ENCODE peak calls at places on chromosomes 2 and 18, in five cellular contexts. E is head of caudate nucleus, J is posterior cingulate gyrus, G is right cardiac atrium, D is hippocampal formation. Z is an unnamed sample.

GRCh38 chr2:94622113-94622618 is 249.1 kb upstream of the TEKT4 start:
- DNase-seq in G (no peak), D (no peak), J (no peak), E (no peak), Z (no peak)

GRCh38 chr2:118232391-118233255 is 144.4 kb downstream of the INSIG2 start:
- DNase-seq in G (no peak), D (no peak), J (no peak), E (no peak), Z (no peak)

GRCh38 chr18:22417496-22418188 is at the start of gene CTAGE1:
- DNase-seq in G (no peak), D (no peak), J (no peak), E (no peak), Z (no peak)

GRCh38 chr2:55416826-55417568 is 2.7 kb downstream of the CCDC88A start:
- DNase-seq in D (no peak), E (no peak), J (no peak), G (no peak), Z (no peak)

GRCh38 chr2:150485871-150486538 is 1.5 kb downstream of the RND3 start:
- DNase-seq in G (peak), E (peak), D (peak), J (peak), Z (no peak)

GRCh38 chr18:63213331-63213900 is 106.2 kb downstream of the BCL2 start:
- DNase-seq in J (no peak), D (no peak), G (no peak), E (no peak), Z (no peak)

GRCh38 chr2:17557596-17557995 is 17.1 kb downstream of the VSNL1 start:
- DNase-seq in E (no peak), D (no peak), G (no peak), J (no peak), Z (no peak)

GRCh38 chr2:163610817-163611556 is 124.8 kb downstream of the FIGN start:
- DNase-seq in E (peak), D (peak), G (no peak), J (no peak), Z (no peak)

GRCh38 chr2:105574796-105575344 is 169.8 kb upstream of the NCK2 start:
- DNase-seq in G (no peak), E (no peak), J (no peak), D (no peak), Z (no peak)

GRCh38 chr2:102724553-102724952 is 37.3 kb upstream of the TMEM182 start:
- DNase-seq in D (no peak), E (peak), J (no peak), G (no peak), Z (no peak)

GRCh38 chr18:39721712-39722111 is 2156.1 kb upstream of the CELF4 start:
- DNase-seq in G (no peak), D (no peak), J (no peak), E (no peak), Z (no peak)

GRCh38 chr2:116585654-116586053 is 1228.8 kb upstream of the DDX18 start:
- DNase-seq in J (no peak), E (no peak), G (no peak), D (no peak), Z (no peak)

GRCh38 chr2:226640501-226640900 is 159.1 kb downstream of the IRS1 start:
- DNase-seq in G (no peak), E (no peak), D (no peak), J (no peak), Z (no peak)

GRCh38 chr2:217993817-217994459 is 8.9 kb downstream of the TNS1 start:
- DNase-seq in E (peak), G (peak), D (peak), J (no peak), Z (no peak)